ENCODE peak calls at places on chromosomes 4 and X, in seven cellular contexts. S is fibroblast of villous mesenchyme, F is right atrium auricular region, W is OCI-LY7, Z is epithelial cell of esophagus, B is mucosa of descending colon, D is left ventricle myocardium inferior. Y is an unnamed sample.

GRCh38 chrX:94424456-94424855 is 750.5 kb downstream of the FAM133A start:
- DNase-seq in S (no peak), W (no peak), B (no peak), F (no peak), Z (no peak), D (no peak), Y (no peak)

GRCh38 chr4:181566490-181566889 is 676.7 kb upstream of the TENM3 start:
- DNase-seq in W (no peak), S (peak), D (peak), Z (no peak), B (no peak), F (no peak), Y (peak)

GRCh38 chr4:6472387-6473263 is at the start of gene PPP2R2C:
- DNase-seq in F (peak), W (no peak), Z (no peak), S (no peak), D (no peak), B (peak), Y (no peak)

GRCh38 chr4:154465085-154465484 is 26.5 kb downstream of the DCHS2 start:
- DNase-seq in D (no peak), Z (peak), S (no peak), B (no peak), W (no peak), F (no peak), Y (no peak)

GRCh38 chr4:14783011-14783877 is 219.0 kb upstream of the CPEB2 start:
- DNase-seq in Z (peak), F (no peak), S (no peak), B (no peak), D (no peak), W (no peak), Y (peak)

GRCh38 chr4:10810411-10810810 is 125.8 kb upstream of the CLNK start:
- DNase-seq in F (no peak), W (no peak), D (no peak), S (no peak), B (no peak), Z (no peak), Y (no peak)

GRCh38 chr4:2256781-2257191 is 5.1 kb downstream of the MXD4 start:
- DNase-seq in D (peak), W (no peak), S (no peak), B (peak), F (peak), Z (no peak), Y (peak)

GRCh38 chrX:143633530-143634372 is 2.1 kb downstream of the SLITRK4 start:
- DNase-seq in B (peak), W (no peak), F (no peak), Z (no peak), D (no peak), S (no peak), Y (peak)

GRCh38 chrX:153327561-153327960 is 6.0 kb upstream of the PNMA6F start:
- DNase-seq in B (no peak), F (peak), S (no peak), D (no peak), Z (no peak), W (no peak), Y (no peak)

GRCh38 chr4:105719214-105719613 is 10.6 kb downstream of the GSTCD start:
- DNase-seq in S (no peak), W (no peak), Z (no peak), B (no peak), D (no peak), F (no peak), Y (no peak)

GRCh38 chr4:109067509-109068205 is 234.8 kb downstream of the COL25A1 start:
- DNase-seq in F (no peak), S (peak), D (peak), Z (no peak), W (no peak), B (no peak), Y (peak)

GRCh38 chrX:69153060-69153730 is 12.1 kb downstream of the PJA1 start:
- DNase-seq in Z (peak), S (peak), D (no peak), W (no peak), B (no peak), F (no peak), Y (peak)

DNA sequence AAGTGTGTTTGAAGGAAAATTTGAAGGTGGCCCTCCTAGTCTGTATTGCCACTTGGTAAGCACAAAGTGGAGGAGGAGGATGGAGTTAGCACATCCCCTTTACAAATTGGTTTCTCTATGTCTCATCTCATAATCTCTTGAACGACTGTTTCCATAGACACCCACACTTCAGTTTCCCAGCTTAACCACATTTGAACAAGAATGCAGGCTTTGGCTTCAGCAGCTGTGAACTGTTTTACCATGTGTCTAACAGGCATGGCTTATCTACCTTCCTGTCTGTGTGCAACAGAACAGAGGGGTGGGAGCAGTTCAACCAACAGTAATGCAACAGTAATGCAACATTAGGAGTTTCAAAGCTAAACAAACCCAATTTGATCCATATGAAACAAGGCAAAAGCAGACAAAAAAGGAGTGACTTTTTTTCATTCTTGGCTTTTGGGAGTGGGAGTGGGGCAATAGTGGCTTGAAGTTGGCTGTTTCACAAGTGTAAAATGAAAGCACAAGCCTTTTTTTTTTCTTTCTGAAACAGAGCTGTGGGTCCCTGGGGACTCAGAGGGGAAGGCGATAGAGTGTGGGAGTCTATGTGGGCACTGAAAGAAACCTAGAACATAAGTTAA is 108.0 kb downstream of the ITM2A start:
- DNase-seq in W (peak), B (no peak), S (no peak), D (no peak), Z (no peak), F (no peak), Y (peak)
- TF ChIP-seq CTCF in W (no peak), B (no peak), S (no peak), D (no peak), Z (no peak), F (no peak), Y (no peak)

GRCh38 chr4:80471701-80472100 is 136.2 kb downstream of the CFAP299 start:
- DNase-seq in D (no peak), S (no peak), F (no peak), Z (peak), B (peak), W (peak), Y (peak)
- H3K4me3 ChIP-seq in D (no peak), S (peak), F (no peak), Z (peak), B (no peak), W (no peak), Y (no peak)

GRCh38 chr4:82373816-82374740 is at the start of gene HNRNPD:
- DNase-seq in W (peak), Z (peak), S (peak), F (peak), D (peak), B (peak), Y (peak)
- TF ChIP-seq CTCF in W (no peak), Z (no peak), S (no peak), F (no peak), D (peak), B (no peak), Y (no peak)

DNA sequence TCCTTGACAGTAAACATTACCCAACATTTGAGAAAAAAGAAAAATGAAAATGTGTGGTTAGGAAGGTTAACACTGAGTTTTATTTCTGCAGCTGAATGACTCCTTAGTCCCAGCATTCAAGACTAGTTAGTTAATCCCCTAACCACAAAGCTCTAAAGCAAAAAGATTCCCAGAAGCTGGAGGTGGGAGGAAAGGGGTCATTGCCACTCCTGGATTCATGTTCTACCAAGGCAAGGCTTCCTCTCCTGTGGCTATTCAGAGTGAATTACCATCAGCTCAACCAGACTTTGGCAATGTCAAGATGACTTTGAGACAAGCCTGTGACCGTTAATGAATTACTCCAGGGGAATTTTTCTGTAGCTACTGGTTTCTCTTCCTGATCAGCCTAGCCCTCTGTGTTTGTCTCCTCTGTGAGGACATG is 63.6 kb downstream of the HADH start:
- DNase-seq in W (no peak), F (no peak), D (no peak), S (no peak), B (no peak), Z (no peak), Y (no peak)
- H3K4me3 ChIP-seq in W (no peak), F (no peak), D (no peak), S (no peak), B (no peak), Z (no peak), Y (no peak)

DNA sequence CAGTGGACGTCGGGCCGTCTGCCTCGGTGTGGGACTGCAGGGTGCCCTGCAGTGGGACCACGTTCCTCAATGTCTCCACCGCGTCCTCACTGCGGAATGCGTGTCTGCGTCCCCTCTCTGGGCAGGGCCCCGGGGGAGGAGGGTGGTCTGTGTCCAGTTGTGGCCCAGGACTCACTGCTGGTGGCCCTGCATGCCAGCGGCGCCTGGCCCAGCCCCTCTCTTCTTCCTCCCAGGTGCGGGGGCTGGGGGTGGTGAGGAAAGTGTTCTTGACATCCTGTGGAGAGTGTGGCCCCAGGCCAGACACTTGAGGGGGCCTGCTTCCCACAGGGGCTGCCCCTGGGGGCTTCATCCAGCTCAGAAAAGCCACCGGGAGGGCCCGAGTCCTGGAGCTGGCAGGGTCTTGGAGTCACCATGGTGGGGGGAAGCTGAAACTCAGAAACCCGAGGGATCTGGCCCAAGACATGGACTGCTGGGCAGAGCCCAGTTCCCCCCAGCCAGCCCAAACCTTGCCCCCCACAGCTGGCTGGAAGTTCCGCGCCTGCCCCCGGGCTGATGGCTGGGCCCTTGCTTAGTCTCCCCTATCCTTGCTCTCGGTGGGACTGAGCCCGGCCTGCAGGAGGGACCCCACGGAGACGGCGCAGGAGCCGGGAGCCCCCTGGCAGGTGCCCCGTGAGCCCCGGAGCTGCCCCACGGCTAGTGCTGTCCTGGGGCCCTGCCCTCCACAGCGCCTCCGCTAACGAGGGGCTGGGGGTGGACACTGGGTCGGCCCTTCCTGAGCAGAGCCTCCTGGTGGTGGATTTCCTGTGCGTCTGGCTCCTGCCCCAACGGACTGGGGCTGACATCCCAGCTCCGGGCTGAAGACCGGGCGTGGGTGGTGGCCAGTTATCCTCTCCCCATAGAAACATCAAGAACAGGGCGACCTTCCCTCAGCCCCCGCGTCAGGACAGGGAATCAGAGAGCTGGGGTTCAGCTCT is 2.9 kb downstream of the DOK7 start:
- DNase-seq in B (peak), W (no peak), Z (no peak), S (no peak), D (peak), F (no peak), Y (no peak)
- TF ChIP-seq CTCF in B (no peak), W (no peak), Z (no peak), S (peak), D (peak), F (no peak), Y (peak)

GRCh38 chr4:76212301-76212700 is 1.3 kb downstream of the SCARB2 start:
- DNase-seq in D (no peak), F (no peak), W (no peak), Z (no peak), S (no peak), B (no peak), Y (no peak)

GRCh38 chr4:76210502-76210901 is 3.1 kb downstream of the SCARB2 start:
- DNase-seq in D (no peak), W (no peak), B (no peak), S (no peak), F (no peak), Z (no peak), Y (peak)

GRCh38 chr4:76213415-76214268 is at the start of gene SCARB2:
- DNase-seq in S (peak), Z (peak), B (peak), D (peak), F (peak), W (no peak), Y (peak)

GRCh38 chr4:76212851-76213414 is 691 bp downstream of the SCARB2 start:
- DNase-seq in W (no peak), S (peak), F (no peak), D (no peak), B (no peak), Z (peak), Y (peak)

DNA sequence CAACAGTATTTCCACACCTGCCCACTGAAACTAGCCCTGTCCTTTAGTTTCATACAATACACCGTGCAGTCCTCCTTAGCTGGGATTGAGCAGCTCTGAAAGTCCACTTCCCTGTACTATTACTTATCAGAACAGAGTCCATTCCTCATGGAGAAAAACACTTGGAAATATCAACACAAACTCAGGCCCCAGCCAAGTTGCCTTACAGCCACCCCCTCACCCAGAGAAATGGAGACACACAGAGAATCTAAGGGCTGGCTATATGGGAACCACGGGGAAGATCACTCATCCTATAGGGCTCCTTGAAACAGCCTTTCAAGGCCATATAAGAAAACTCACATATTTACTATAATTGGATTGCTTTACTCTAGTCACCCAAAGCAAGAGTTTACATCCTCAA is 1.9 kb downstream of the SCARB2 start:
- DNase-seq in F (no peak), D (no peak), B (no peak), Z (no peak), W (no peak), S (no peak), Y (no peak)
- H3K4me3 ChIP-seq in F (peak), D (peak), B (no peak), Z (peak), W (no peak), S (peak), Y (peak)

GRCh38 chrX:72545990-72546389 is 26.7 kb downstream of the HDAC8 start:
- DNase-seq in S (no peak), W (no peak), Z (no peak), D (no peak), B (no peak), F (no peak), Y (peak)
- TF ChIP-seq CTCF in S (no peak), W (no peak), Z (peak), D (peak), B (no peak), F (no peak), Y (peak)

GRCh38 chr4:7973545-7973981 is 33.9 kb upstream of the AFAP1 start:
- DNase-seq in Z (peak), F (no peak), W (no peak), B (no peak), D (no peak), S (peak), Y (peak)
- H3K4me3 ChIP-seq in Z (no peak), F (no peak), W (no peak), B (no peak), D (no peak), S (no peak), Y (no peak)

GRCh38 chr4:60750962-60751361 is 449.2 kb upstream of the ADGRL3 start:
- DNase-seq in F (no peak), Z (no peak), D (no peak), S (no peak), B (no peak), W (no peak), Y (no peak)
- TF ChIP-seq CTCF in F (no peak), Z (no peak), D (no peak), S (no peak), B (no peak), W (no peak), Y (no peak)

GRCh38 chr4:138010639-138011038 is 231.5 kb downstream of the SLC7A11 start:
- DNase-seq in S (peak), W (no peak), Z (no peak), D (no peak), F (no peak), B (no peak), Y (no peak)

GRCh38 chr4:138014664-138015288 is 227.4 kb downstream of the SLC7A11 start:
- DNase-seq in S (no peak), Z (no peak), W (no peak), B (no peak), F (no peak), D (no peak), Y (no peak)

GRCh38 chr4:138013625-138014024 is 228.5 kb downstream of the SLC7A11 start:
- DNase-seq in Z (no peak), F (no peak), D (no peak), W (no peak), B (no peak), S (no peak), Y (no peak)
- H3K4me3 ChIP-seq in Z (no peak), F (no peak), D (no peak), W (no peak), B (no peak), S (no peak), Y (no peak)